ENCODE peak calls at places on chromosomes 1 and 21, in eight cellular contexts. K is H1, A is GM23248, Y is HepG2, W is neural progenitor cell, E is fibroblast of lung, T is A673, M is PC-3. S is an unnamed sample. For H3K36me3, the result is how much of the 10 kb centered on the place peaks cover.

GRCh38 chr1:204591473-204592090 is 75.4 kb downstream of the MDM4 start:
- DNase-seq in Y (no peak), W (no peak), K (no peak), T (no peak), A (peak), E (peak), M (peak), S (peak)

GRCh38 chr1:152777510-152778137 is 2.7 kb downstream of the LCE1F start:
- DNase-seq in E (no peak), W (no peak), K (no peak), Y (peak), A (peak), M (peak), T (peak), S (no peak)

GRCh38 chr1:88680446-88680845 is 3.6 kb upstream of the PKN2 start:
- DNase-seq in Y (no peak), M (peak), K (no peak), A (no peak), W (no peak), E (peak), T (no peak), S (no peak)

GRCh38 chr1:92736395-92736794 is 48.5 kb downstream of the EVI5 start:
- DNase-seq in T (peak), K (no peak), W (no peak), M (peak), E (peak), A (peak), Y (no peak), S (peak)

GRCh38 chr1:23651069-23651808 is 40.4 kb upstream of the RPL11 start:
- DNase-seq in T (no peak), K (no peak), M (peak), E (no peak), Y (no peak), W (no peak), A (peak), S (peak)

GRCh38 chr1:44108241-44108640 is 10.4 kb upstream of the KLF17 start:
- DNase-seq in T (no peak), K (no peak), A (peak), Y (no peak), W (no peak), M (peak), E (peak), S (peak)

GRCh38 chr1:151069103-151069486 is 1.5 kb upstream of the GABPB2 start:
- DNase-seq in Y (no peak), E (no peak), T (no peak), K (no peak), M (no peak), A (no peak), W (no peak), S (no peak)

GRCh38 chr1:88013485-88013884 is 670.6 kb upstream of the PKN2 start:
- DNase-seq in E (no peak), M (peak), Y (no peak), W (no peak), K (no peak), A (no peak), T (peak), S (peak)

GRCh38 chr1:180857947-180858768 is 54.5 kb upstream of the KIAA1614 start:
- DNase-seq in T (no peak), K (no peak), E (no peak), W (no peak), A (no peak), Y (no peak), M (no peak), S (no peak)

GRCh38 chr21:41680444-41681335 is 86.2 kb downstream of the RIPK4 start:
- DNase-seq in A (no peak), E (no peak), W (no peak), M (peak), Y (no peak), T (no peak), K (no peak), S (no peak)

GRCh38 chr1:111252786-111253185 is 25.3 kb downstream of the CHI3L2 start:
- DNase-seq in W (no peak), M (no peak), A (no peak), Y (no peak), T (no peak), K (no peak), E (no peak), S (no peak)

GRCh38 chr1:205488074-205488723 is 16.3 kb upstream of the CDK18 start:
- DNase-seq in M (peak), E (peak), A (peak), W (peak), K (no peak), Y (peak), T (peak), S (peak)

GRCh38 chr1:186605762-186606350 is 74.4 kb downstream of the PTGS2 start:
- DNase-seq in W (peak), K (peak), T (peak), A (peak), E (peak), Y (peak), M (peak), S (peak)

GRCh38 chr1:27656157-27656893 is 15.7 kb downstream of the IFI6 start:
- DNase-seq in W (peak), T (peak), Y (no peak), A (peak), M (peak), E (peak), K (peak), S (peak)

GRCh38 chr1:119884700-119885099 is 11.6 kb downstream of the ADAM30 start:
- DNase-seq in M (no peak), W (no peak), E (no peak), T (no peak), Y (no peak), K (no peak), A (peak), S (no peak)

GRCh38 chr1:18326171-18326950 is 154.4 kb upstream of the KLHDC7A start:
- DNase-seq in M (no peak), Y (no peak), A (no peak), K (no peak), E (no peak), W (no peak), T (no peak), S (no peak)

GRCh38 chr1:38608202-38608864 is 251.2 kb downstream of the RRAGC start:
- DNase-seq in A (peak), Y (peak), E (no peak), W (peak), T (peak), K (peak), M (no peak), S (no peak)

GRCh38 chr21:42684109-42684916 is 30.9 kb downstream of the PDE9A start:
- DNase-seq in A (peak), Y (no peak), E (no peak), M (peak), W (no peak), T (no peak), K (no peak), S (no peak)

GRCh38 chr1:62435231-62436038 is 1.4 kb upstream of the USP1 start:
- DNase-seq in A (peak), K (no peak), E (no peak), M (no peak), Y (no peak), W (no peak), T (no peak), S (no peak)

GRCh38 chr1:58620259-58620658 is 43.2 kb upstream of the TACSTD2 start:
- DNase-seq in T (no peak), W (peak), E (no peak), K (no peak), Y (peak), M (peak), A (no peak), S (no peak)

GRCh38 chr1:100710881-100711660 is 8.5 kb upstream of the VCAM1 start:
- DNase-seq in E (peak), K (no peak), W (no peak), T (no peak), A (peak), Y (no peak), M (peak), S (peak)

GRCh38 chr1:84492726-84493125 is 13.5 kb upstream of the SPATA1 start:
- DNase-seq in K (no peak), Y (peak), E (no peak), W (no peak), A (no peak), M (no peak), T (no peak), S (no peak)

GRCh38 chr1:119739150-119739549 is 27.4 kb downstream of the PHGDH start:
- DNase-seq in T (no peak), A (no peak), Y (no peak), M (no peak), E (no peak), W (no peak), K (no peak), S (no peak)

GRCh38 chr1:220696863-220697231 is 6.7 kb downstream of the C1orf115 start:
- DNase-seq in Y (no peak), M (no peak), W (no peak), E (peak), T (no peak), A (peak), K (no peak), S (no peak)

GRCh38 chr1:156807627-156808026 is 9.0 kb downstream of the SH2D2A start:
- DNase-seq in K (no peak), M (no peak), T (no peak), A (no peak), E (no peak), W (no peak), Y (no peak), S (no peak)

GRCh38 chr21:46649356-46649755 is 13.9 kb downstream of the PRMT2 start:
- DNase-seq in T (no peak), K (no peak), W (no peak), E (no peak), M (no peak), Y (no peak), A (no peak), S (no peak)

GRCh38 chr1:156148236-156148635 is 5.1 kb upstream of the SEMA4A start:
- DNase-seq in T (no peak), E (no peak), K (no peak), Y (no peak), W (no peak), M (peak), A (no peak), S (no peak)

GRCh38 chr1:2865571-2866414 is 64.3 kb upstream of the TTC34 start:
- DNase-seq in Y (no peak), W (no peak), K (no peak), T (no peak), M (no peak), A (no peak), E (no peak), S (no peak)

GRCh38 chr1:76105269-76105850 is 30.8 kb downstream of the ST6GALNAC3 start:
- DNase-seq in M (no peak), Y (no peak), T (no peak), K (no peak), W (no peak), A (no peak), E (no peak), S (peak)

GRCh38 chr1:26771643-26772321 is 16.0 kb upstream of the PIGV start:
- DNase-seq in W (no peak), M (peak), K (no peak), T (peak), Y (peak), E (peak), A (peak), S (peak)

GRCh38 chr1:204971700-204972336 is 71.2 kb upstream of the CNTN2 start:
- DNase-seq in Y (no peak), W (no peak), M (peak), T (peak), A (peak), K (no peak), E (peak), S (peak)

GRCh38 chr1:78145105-78145580 is 99.4 kb downstream of the GIPC2 start:
- DNase-seq in W (peak), Y (peak), A (peak), T (peak), K (no peak), E (peak), M (peak), S (peak)

GRCh38 chr1:48055854-48056253 is 58.7 kb upstream of the TRABD2B start:
- DNase-seq in M (no peak), A (no peak), E (no peak), Y (no peak), T (no peak), W (no peak), K (no peak), S (no peak)

GRCh38 chr21:19621837-19622496 is 1218.4 kb upstream of the TMPRSS15 start:
- DNase-seq in A (no peak), W (no peak), T (no peak), Y (no peak), E (no peak), M (no peak), K (no peak), S (no peak)

GRCh38 chr1:15948600-15949452 is 27.1 kb downstream of the ZBTB17 start:
- DNase-seq in W (no peak), Y (no peak), A (peak), T (peak), M (no peak), K (no peak), E (peak), S (peak)

GRCh38 chr1:67685558-67686271 is 714 bp downstream of the GADD45A start:
- DNase-seq in M (peak), A (peak), W (peak), K (no peak), T (peak), E (no peak), Y (no peak), S (peak)

GRCh38 chr1:23118957-23119792 is 49.5 kb downstream of the LUZP1 start:
- DNase-seq in M (no peak), A (peak), T (no peak), Y (no peak), E (peak), K (no peak), W (no peak), S (no peak)

GRCh38 chr1:220271706-220272046 is 577 bp downstream of the RAB3GAP2 start:
- DNase-seq in Y (no peak), M (no peak), T (peak), A (peak), W (no peak), E (no peak), K (no peak), S (no peak)

GRCh38 chr1:99527078-99527477 is 118.8 kb upstream of the PALMD start:
- DNase-seq in Y (peak), E (peak), A (peak), K (no peak), W (no peak), M (peak), T (peak), S (no peak)

DNA sequence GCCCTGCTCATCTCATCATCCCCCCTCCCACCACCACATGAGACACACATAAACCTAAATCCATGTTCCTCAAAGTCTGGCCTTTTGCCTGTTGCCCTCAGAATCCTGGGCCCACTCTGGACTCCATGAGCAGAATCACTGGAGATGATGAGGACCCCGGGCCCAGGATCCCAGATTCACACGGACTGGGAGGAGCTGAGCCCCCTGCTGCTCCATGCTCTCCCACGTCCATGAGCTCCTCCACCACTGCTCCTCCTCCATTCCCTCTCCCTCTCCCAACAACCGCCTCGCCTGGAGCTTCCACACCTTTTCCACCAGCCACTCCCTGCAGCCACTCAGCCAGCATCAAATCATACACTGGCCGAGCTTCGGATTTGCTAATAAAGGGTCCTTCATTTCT is 47.6 kb downstream of the GLIS1 start:
- DNase-seq in K (no peak), Y (no peak), T (no peak), M (no peak), W (no peak), E (no peak), A (no peak), S (no peak)
- H3K4me3 ChIP-seq in K (no peak), Y (no peak), T (no peak), M (no peak), W (no peak), E (no peak), A (no peak), S (no peak)

DNA sequence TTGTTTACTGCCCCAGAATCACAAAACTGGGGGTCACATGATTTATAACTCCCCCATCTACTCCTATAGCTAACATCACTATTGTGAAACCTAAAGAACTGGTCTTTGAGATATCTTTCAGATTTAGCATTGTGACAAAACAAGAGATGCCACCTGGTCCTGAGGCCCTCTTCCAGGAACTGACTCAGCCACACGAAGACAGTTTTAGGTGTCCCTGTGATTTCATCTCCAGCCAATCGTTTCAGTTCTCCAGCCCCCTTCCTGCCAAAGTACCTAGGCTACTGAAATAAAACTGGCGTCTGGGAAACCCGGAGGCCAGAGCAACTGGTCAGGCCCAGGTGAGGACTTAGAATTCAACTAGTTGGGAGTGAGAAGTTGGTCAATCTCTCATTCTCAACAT is 36.6 kb downstream of the TBX19 start:
- DNase-seq in W (no peak), E (no peak), Y (no peak), K (no peak), M (peak), A (no peak), T (no peak), S (no peak)
- TF ChIP-seq EZH2 in W (no peak), E (no peak), Y (no peak), K (no peak), M (no peak), A (no peak), T (no peak), S (no peak)

GRCh38 chr1:113898243-113898814 is 6.3 kb downstream of the AP4B1 start:
- DNase-seq in T (no peak), M (no peak), A (no peak), K (no peak), W (no peak), E (no peak), Y (no peak), S (no peak)
- H3K36me3 ChIP-seq in T (half or more), M (under half), A (under half), K (under half), W (under half), E (under half), Y (under half), S (under half)

DNA sequence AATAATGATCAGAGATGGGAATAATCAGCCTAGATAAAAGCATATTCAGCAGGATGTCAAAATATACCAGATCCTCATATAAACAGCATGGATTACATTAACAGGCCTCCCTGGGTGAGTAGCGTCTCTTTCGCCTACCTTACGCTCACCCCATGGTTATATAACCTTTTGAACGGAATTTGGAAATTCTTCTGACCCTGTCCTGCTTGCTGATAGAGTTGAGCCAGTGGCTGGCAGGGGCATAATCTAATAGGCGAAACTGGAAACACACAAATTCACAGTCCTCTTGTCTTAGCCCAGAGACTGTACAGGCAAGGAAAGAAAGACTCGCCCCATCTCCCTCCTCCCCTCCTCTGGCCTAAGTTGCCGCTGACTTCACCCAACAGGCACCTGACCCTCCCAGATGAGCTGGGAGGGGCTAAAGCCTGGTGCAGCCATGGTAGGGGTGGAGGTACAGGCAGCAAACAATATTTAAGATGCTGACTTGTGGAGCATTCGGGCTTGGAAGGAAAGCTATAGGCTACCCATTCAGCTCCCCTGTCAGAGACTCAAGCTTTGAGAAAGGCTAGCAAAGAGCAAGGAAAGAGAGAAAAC is at the start of gene ANGPTL7:
- DNase-seq in T (no peak), W (no peak), A (no peak), K (no peak), M (no peak), E (no peak), Y (no peak), S (no peak)
- H3K4me3 ChIP-seq in T (no peak), W (no peak), A (no peak), K (no peak), M (no peak), E (no peak), Y (no peak), S (no peak)

GRCh38 chr1:7095343-7095964 is 310.2 kb downstream of the CAMTA1 start:
- DNase-seq in W (no peak), T (no peak), A (no peak), E (no peak), M (no peak), K (no peak), Y (no peak), S (no peak)
- TF ChIP-seq EZH2 in W (no peak), T (no peak), A (no peak), E (no peak), M (no peak), K (no peak), Y (no peak), S (no peak)

GRCh38 chr1:1338278-1338677 is 7.2 kb downstream of the TAS1R3 start:
- DNase-seq in W (no peak), T (no peak), K (no peak), E (no peak), A (no peak), M (no peak), Y (no peak), S (no peak)
- H3K36me3 ChIP-seq in W (under half), T (under half), K (under half), E (under half), A (under half), M (half or more), Y (under half), S (under half)

GRCh38 chr21:45141507-45141906 is 67.1 kb downstream of the ADARB1 start:
- DNase-seq in W (no peak), A (no peak), M (no peak), K (no peak), Y (no peak), E (no peak), T (no peak), S (no peak)

GRCh38 chr21:45143855-45144254 is 69.5 kb downstream of the ADARB1 start:
- DNase-seq in M (no peak), Y (no peak), E (no peak), A (no peak), W (no peak), T (no peak), K (no peak), S (no peak)

GRCh38 chr21:45142469-45142868 is 68.1 kb downstream of the ADARB1 start:
- DNase-seq in Y (no peak), K (no peak), A (peak), M (no peak), E (peak), T (peak), W (no peak), S (no peak)

GRCh38 chr21:45145146-45145545 is 70.8 kb downstream of the ADARB1 start:
- DNase-seq in W (no peak), M (no peak), A (no peak), E (no peak), K (no peak), T (no peak), Y (no peak), S (no peak)

DNA sequence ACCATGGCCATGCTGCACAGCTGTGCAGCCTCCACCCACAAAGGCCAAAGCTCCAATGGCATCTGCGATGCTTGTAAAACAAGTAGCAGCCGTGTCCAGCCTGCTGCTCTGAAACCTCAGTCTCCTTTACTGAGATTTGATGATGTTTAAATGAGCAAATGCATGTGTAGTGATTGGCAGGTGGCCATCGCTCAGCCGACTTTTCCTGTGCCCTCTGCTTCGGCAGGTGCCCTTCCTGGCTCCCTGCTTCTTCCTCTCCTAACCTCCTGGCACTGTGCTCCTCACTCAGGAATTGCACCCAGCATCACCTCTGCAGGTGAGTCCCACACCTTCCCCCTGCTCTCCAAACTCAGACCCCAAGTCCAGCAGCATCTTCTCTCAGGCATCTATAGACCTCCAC is 68.5 kb downstream of the ADARB1 start:
- DNase-seq in E (no peak), M (no peak), Y (no peak), T (no peak), A (peak), K (no peak), W (no peak), S (no peak)
- H3K4me3 ChIP-seq in E (no peak), M (no peak), Y (no peak), T (no peak), A (no peak), K (no peak), W (no peak), S (no peak)

S was measured in mammary epithelial cell.